ENCODE peak calls at places on chromosomes 12 and 14, in five cellular contexts. V is stimulated activated CD4-positive, alpha-beta T cell treated with anti-CD3 and anti-CD28 coated beads, Interleukin-12 subunit alpha, Interleukin-12 subunit beta, amount 100 ng/mL, for 4 hours; C is adipocyte; P is tibial artery; F is cerebellum. E is an unnamed sample.

GRCh38 chr12:31322651-31323248 is 3.2 kb downstream of the SINHCAF start:
- DNase-seq in C (peak), F (no peak), V (no peak), P (no peak), E (peak)

GRCh38 chr12:109111775-109112491 is 4.5 kb upstream of the ACACB start:
- DNase-seq in C (peak), F (peak), V (peak), P (peak), E (peak)

GRCh38 chr14:95256011-95256775 is 63.5 kb downstream of the CLMN start:
- DNase-seq in C (no peak), P (no peak), F (no peak), V (no peak), E (no peak)

GRCh38 chr12:40338071-40338470 is 113.3 kb downstream of the LRRK2 start:
- DNase-seq in F (no peak), P (no peak), V (no peak), C (no peak), E (no peak)

GRCh38 chr12:88339254-88339949 is 197.3 kb downstream of the TMTC3 start:
- DNase-seq in F (no peak), C (peak), V (no peak), P (no peak), E (no peak)

GRCh38 chr14:26597136-26598080 is at the start of gene NOVA1:
- DNase-seq in C (peak), P (peak), V (no peak), F (peak), E (no peak)

GRCh38 chr12:89882051-89882450 is 173.4 kb upstream of the ATP2B1 start:
- DNase-seq in C (peak), P (no peak), V (no peak), F (no peak), E (no peak)

GRCh38 chr14:54450535-54450934 is 9.4 kb upstream of the CNIH1 start:
- DNase-seq in P (no peak), V (no peak), F (no peak), C (peak), E (no peak)

GRCh38 chr12:114744696-114745095 is 60.7 kb upstream of the TBX3 start:
- DNase-seq in C (peak), F (no peak), V (no peak), P (no peak), E (no peak)

GRCh38 chr14:20836668-20837338 is 34.2 kb upstream of the RNASE1 start:
- DNase-seq in C (peak), F (no peak), P (no peak), V (no peak), E (peak)

GRCh38 chr12:82174936-82175335 is 183.3 kb downstream of the CCDC59 start:
- DNase-seq in F (peak), C (no peak), V (no peak), P (no peak), E (peak)

GRCh38 chr14:38548091-38548490 is 292.2 kb upstream of the CLEC14A start:
- DNase-seq in V (no peak), F (no peak), P (no peak), C (no peak), E (no peak)

GRCh38 chr12:121590476-121591143 is 9.8 kb upstream of the KDM2B start:
- DNase-seq in V (peak), C (no peak), F (no peak), P (no peak), E (no peak)

GRCh38 chr12:52227767-52228166 is 5.3 kb upstream of the KRT7 start:
- DNase-seq in C (no peak), V (no peak), P (no peak), F (no peak), E (no peak)

GRCh38 chr14:71266994-71267636 is 359.9 kb downstream of the PCNX1 start:
- DNase-seq in F (no peak), C (peak), V (no peak), P (no peak), E (no peak)

GRCh38 chr14:99664636-99665273 is 19.3 kb upstream of the CYP46A1 start:
- DNase-seq in C (no peak), F (no peak), P (no peak), V (no peak), E (no peak)

GRCh38 chr12:3454780-3455179 is 36.2 kb upstream of the PRMT8 start:
- DNase-seq in V (no peak), F (no peak), P (no peak), C (no peak), E (no peak)

GRCh38 chr12:57781241-57781640 is 1.3 kb upstream of the TSFM start:
- DNase-seq in C (no peak), V (no peak), F (no peak), P (no peak), E (no peak)

GRCh38 chr12:12872139-12872933 is 19.0 kb upstream of the GPRC5A start:
- DNase-seq in P (no peak), V (no peak), C (peak), F (no peak), E (peak)

GRCh38 chr12:52585951-52586350 is 12.3 kb upstream of the KRT74 start:
- DNase-seq in V (peak), C (no peak), P (peak), F (no peak), E (no peak)

GRCh38 chr14:23071244-23071974 is 14.1 kb upstream of the CDH24 start:
- DNase-seq in F (peak), C (peak), V (peak), P (peak), E (peak)

GRCh38 chr14:81313775-81314429 is 86.2 kb downstream of the STON2 start:
- DNase-seq in C (no peak), P (no peak), F (no peak), V (no peak), E (no peak)

GRCh38 chr12:119096429-119097202 is 82.1 kb upstream of the HSPB8 start:
- DNase-seq in C (no peak), P (no peak), F (peak), V (no peak), E (peak)

GRCh38 chr14:56194062-56194461 is 75.9 kb downstream of the PELI2 start:
- DNase-seq in P (no peak), V (no peak), F (no peak), C (no peak), E (no peak)

GRCh38 chr14:34536951-34537676 is 2.4 kb downstream of the EAPP start:
- DNase-seq in C (peak), V (no peak), P (no peak), F (no peak), E (no peak)

GRCh38 chr12:101875112-101875961 is 2.0 kb upstream of the DRAM1 start:
- DNase-seq in C (peak), F (no peak), P (no peak), V (no peak), E (no peak)

GRCh38 chr12:23399402-23399933 is 550.0 kb downstream of the SOX5 start:
- DNase-seq in C (no peak), V (no peak), F (no peak), P (no peak), E (no peak)

GRCh38 chr14:68782091-68782981 is 10.5 kb downstream of the ZFP36L1 start:
- DNase-seq in C (no peak), P (no peak), F (no peak), V (no peak), E (no peak)

GRCh38 chr12:19574606-19575005 is 135.3 kb downstream of the AEBP2 start:
- DNase-seq in V (no peak), F (no peak), P (no peak), C (no peak), E (no peak)

GRCh38 chr12:102612008-102612407 is 131.6 kb upstream of the IGF1 start:
- DNase-seq in V (no peak), C (no peak), P (no peak), F (no peak), E (no peak)

GRCh38 chr14:64912256-64912655 is 2.0 kb upstream of the CHURC1 start:
- DNase-seq in V (no peak), P (no peak), C (no peak), F (no peak), E (no peak)